ENCODE peak calls at places on chromosome 5, in five cellular contexts. K, S, J, V and E are unnamed samples.

GRCh38 chr5:166551384-166551783 is 1740.1 kb upstream of the WWC1 start:
- DNase-seq in K (no peak), S (no peak), J (no peak), V (no peak), E (no peak)

GRCh38 chr5:169702726-169703481 is 65.8 kb downstream of the DOCK2 start:
- DNase-seq in K (no peak), S (peak), J (no peak), V (no peak), E (no peak)

GRCh38 chr5:115586525-115587146 is 15.6 kb downstream of the TICAM2 start:
- DNase-seq in K (no peak), S (no peak), J (no peak), V (peak), E (no peak)

GRCh38 chr5:107783551-107783950 is 112.8 kb upstream of the EFNA5 start:
- DNase-seq in K (no peak), S (no peak), J (no peak), V (no peak), E (no peak)

GRCh38 chr5:157670662-157671591 is at the start of gene C5orf52:
- DNase-seq in K (peak), S (peak), J (peak), V (peak), E (no peak)

GRCh38 chr5:8012131-8012977 is 143.4 kb downstream of the MTRR start:
- DNase-seq in K (no peak), S (no peak), J (no peak), V (no peak), E (no peak)

GRCh38 chr5:169094586-169095409 is 206.1 kb downstream of the SLIT3 start:
- DNase-seq in K (no peak), S (no peak), J (peak), V (no peak), E (no peak)

GRCh38 chr5:59923465-59923864 is 29.9 kb upstream of the PDE4D start:
- DNase-seq in K (no peak), S (no peak), J (no peak), V (no peak), E (no peak)

GRCh38 chr5:98749046-98749445 is 24.4 kb upstream of the RGMB start:
- DNase-seq in K (no peak), S (no peak), J (no peak), V (no peak), E (no peak)

GRCh38 chr5:73265641-73266040 is 92.6 kb downstream of the TMEM174 start:
- DNase-seq in K (peak), S (no peak), J (no peak), V (no peak), E (no peak)

GRCh38 chr5:56480305-56481146 is 247.4 kb upstream of the ANKRD55 start:
- DNase-seq in K (peak), S (peak), J (peak), V (no peak), E (peak)

GRCh38 chr5:152938630-152939029 is 533.6 kb upstream of the NMUR2 start:
- DNase-seq in K (no peak), S (no peak), J (no peak), V (no peak), E (no peak)

GRCh38 chr5:93621340-93621872 is 38.4 kb downstream of the NR2F1 start:
- DNase-seq in K (peak), S (no peak), J (no peak), V (peak), E (peak)

GRCh38 chr5:170315154-170315553 is 17.6 kb upstream of the LCP2 start:
- DNase-seq in K (peak), S (no peak), J (no peak), V (no peak), E (peak)

GRCh38 chr5:56763711-56764466 is 51.5 kb upstream of the MAP3K1 start:
- DNase-seq in K (peak), S (no peak), J (no peak), V (no peak), E (no peak)

GRCh38 chr5:127002390-127002789 is 28.0 kb downstream of the MARCHF3 start:
- DNase-seq in K (no peak), S (no peak), J (no peak), V (no peak), E (no peak)

GRCh38 chr5:134561871-134562296 is 36.4 kb downstream of the JADE2 start:
- DNase-seq in K (peak), S (no peak), J (no peak), V (peak), E (no peak)

GRCh38 chr5:13957032-13957645 is 12.7 kb upstream of the DNAH5 start:
- DNase-seq in K (peak), S (no peak), J (no peak), V (peak), E (no peak)

GRCh38 chr5:6490693-6491092 is 42.0 kb downstream of the UBE2QL1 start:
- DNase-seq in K (no peak), S (no peak), J (no peak), V (no peak), E (no peak)

GRCh38 chr5:119178435-119178834 is 107.5 kb downstream of the DMXL1 start:
- DNase-seq in K (no peak), S (no peak), J (no peak), V (no peak), E (no peak)

GRCh38 chr5:151101151-151101550 is 20.3 kb upstream of the TNIP1 start:
- DNase-seq in K (peak), S (no peak), J (no peak), V (no peak), E (no peak)

GRCh38 chr5:83848928-83849327 is 128.3 kb upstream of the HAPLN1 start:
- DNase-seq in K (no peak), S (no peak), J (no peak), V (no peak), E (no peak)

GRCh38 chr5:89582768-89583339 is 699.9 kb upstream of the MEF2C start:
- DNase-seq in K (no peak), S (no peak), J (no peak), V (no peak), E (no peak)

GRCh38 chr5:125551246-125551645 is 804.8 kb upstream of the ZNF608 start:
- DNase-seq in K (no peak), S (no peak), J (no peak), V (no peak), E (no peak)

GRCh38 chr5:177233206-177233605 is 70.3 kb downstream of the RAB24 start:
- DNase-seq in K (no peak), S (no peak), J (no peak), V (no peak), E (no peak)

GRCh38 chr5:58851571-58851970 is 268.7 kb downstream of the RAB3C start:
- DNase-seq in K (no peak), S (no peak), J (no peak), V (no peak), E (no peak)

GRCh38 chr5:34008721-34009120 is 871 bp upstream of the AMACR start:
- DNase-seq in K (no peak), S (no peak), J (no peak), V (no peak), E (no peak)

GRCh38 chr5:146675700-146676099 is 159.7 kb upstream of the GPR151 start:
- DNase-seq in K (no peak), S (no peak), J (no peak), V (no peak), E (no peak)

GRCh38 chr5:18744441-18744840 is 1110.2 kb downstream of the TAF11L14 start:
- DNase-seq in K (no peak), S (no peak), J (no peak), V (no peak), E (no peak)

GRCh38 chr5:150320048-150320555 is 17.4 kb upstream of the ARSI start:
- DNase-seq in K (peak), S (no peak), J (no peak), V (peak), E (peak)

GRCh38 chr5:82092-82491 is 9.9 kb upstream of the PLEKHG4B start:
- DNase-seq in K (no peak), S (no peak), J (no peak), V (no peak), E (no peak)

GRCh38 chr5:172173771-172174170 is 14.3 kb downstream of the STK10 start:
- DNase-seq in K (no peak), S (no peak), J (no peak), V (no peak), E (no peak)
- TF ChIP-seq POLR2A in K (no peak), S (peak), J (no peak), V (no peak), E (no peak)

DNA sequence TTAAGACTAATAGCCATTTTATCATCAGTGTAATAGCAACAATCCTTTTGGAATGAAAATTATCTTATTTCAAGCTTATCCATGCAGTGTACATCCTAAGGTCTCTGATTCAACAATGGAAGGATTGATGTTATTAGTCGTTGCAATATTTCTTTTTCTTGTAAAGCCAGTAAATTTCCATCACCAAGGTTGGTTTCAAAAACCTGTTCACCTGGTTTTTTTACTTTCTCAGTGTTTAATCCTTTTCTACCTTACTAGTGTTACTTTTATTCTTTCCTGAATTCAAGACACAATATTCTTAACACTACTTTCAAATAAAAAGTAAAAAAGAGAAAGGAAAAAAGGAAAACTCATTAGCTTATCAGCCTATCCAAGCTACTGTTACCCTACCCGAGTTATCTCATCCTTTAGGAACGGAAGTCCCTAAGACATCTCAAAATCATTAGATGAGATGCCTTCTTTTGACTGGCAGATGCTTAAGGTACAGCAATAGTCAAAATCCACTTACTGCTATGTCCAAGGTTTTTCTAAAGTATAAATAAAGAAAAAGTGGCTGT is 5.4 kb downstream of the ZFR start:
- DNase-seq in K (no peak), S (no peak), J (no peak), V (no peak), E (no peak)
- H3K27ac ChIP-seq in K (no peak), S (no peak), J (no peak), V (no peak), E (no peak)

DNA sequence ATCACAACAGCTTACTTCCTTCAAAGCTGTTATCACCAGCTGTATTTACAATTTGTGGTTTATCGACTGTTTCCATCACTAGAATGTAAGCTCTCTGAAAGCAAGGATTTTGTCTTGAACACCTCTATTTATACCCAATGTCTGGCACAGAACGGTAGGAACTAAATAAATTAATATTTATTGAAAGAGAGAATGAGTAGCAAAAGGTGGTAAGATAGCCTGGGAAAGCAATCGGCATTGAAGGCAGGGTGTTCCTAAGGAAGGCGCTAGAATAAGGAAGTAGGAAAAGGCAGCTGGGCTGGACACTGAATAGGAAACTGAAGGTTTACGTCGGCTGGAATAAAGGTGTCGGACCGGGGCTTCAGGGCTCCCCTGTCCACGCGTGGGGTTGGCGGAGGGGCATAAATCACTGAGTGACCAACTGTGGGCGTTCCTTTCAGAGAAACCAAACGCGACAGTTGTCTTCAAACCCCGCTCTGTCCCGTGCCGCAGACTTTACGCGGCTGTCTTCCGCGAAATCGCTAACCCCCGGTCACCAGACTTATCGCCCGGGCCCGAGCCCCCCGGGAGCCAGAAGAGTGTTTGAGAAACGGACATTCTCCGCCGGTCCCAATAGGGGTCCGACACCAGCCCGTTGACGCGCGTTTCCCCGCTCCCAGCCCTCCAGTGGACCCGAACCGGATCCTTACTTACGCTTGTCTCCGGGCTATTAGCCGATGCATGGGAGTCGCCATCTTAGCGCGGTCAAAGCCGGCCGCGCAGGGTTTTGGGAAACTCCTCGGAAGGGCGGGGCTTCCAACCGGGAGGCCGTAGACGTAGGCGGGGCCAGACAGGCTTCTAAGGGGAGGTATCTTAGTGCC is at the start of gene ZCCHC10:
- DNase-seq in K (peak), S (peak), J (peak), V (peak), E (peak)
- TF ChIP-seq POLR2A in K (peak), S (peak), J (peak), V (peak), E (peak)

DNA sequence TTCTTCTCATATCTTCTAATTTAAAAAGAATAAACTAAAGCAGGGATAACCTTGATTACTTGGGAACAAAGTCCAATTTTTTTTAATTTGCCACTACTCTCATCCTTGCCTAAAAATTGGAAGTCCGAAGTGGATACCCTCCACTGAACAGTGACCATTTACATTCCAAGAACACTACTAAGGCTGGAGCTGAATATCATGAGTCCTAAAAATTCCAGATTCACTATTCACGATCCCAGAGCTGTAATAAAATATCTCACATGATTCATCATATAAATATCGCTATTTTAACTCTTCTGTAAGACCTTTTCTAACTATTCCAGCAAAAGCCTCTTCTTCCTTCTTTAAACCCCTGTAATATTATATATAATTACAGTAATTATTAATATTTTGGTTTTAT is 57.4 kb downstream of the ATPSCKMT start:
- DNase-seq in K (no peak), S (no peak), J (no peak), V (no peak), E (no peak)
- H3K27ac ChIP-seq in K (no peak), S (no peak), J (no peak), V (no peak), E (no peak)